ENCODE peak calls at places on chromosome 11, in six cellular contexts. Y is heart left ventricle, M is body of pancreas, N is right lobe of liver, J is K562, P is adrenal gland. V is an unnamed sample.

GRCh38 chr11:45848654-45849081 is 1.4 kb downstream of the CRY2 start:
- DNase-seq in P (no peak), J (no peak), Y (no peak), N (no peak), M (peak), V (no peak)

GRCh38 chr11:46615756-46616155 is 1.3 kb downstream of the HARBI1 start:
- DNase-seq in Y (no peak), P (no peak), J (no peak), N (no peak), M (no peak), V (no peak)

GRCh38 chr11:76919887-76920746 is 59.4 kb downstream of the ACER3 start:
- DNase-seq in M (peak), Y (peak), J (peak), N (peak), P (peak), V (peak)

GRCh38 chr11:121520243-121521144 is 67.7 kb upstream of the SORL1-AS1 start:
- DNase-seq in J (no peak), M (no peak), P (no peak), N (no peak), Y (no peak), V (no peak)

GRCh38 chr11:73361953-73362776 is 14.0 kb upstream of the RELT start:
- DNase-seq in M (no peak), J (peak), P (no peak), N (no peak), Y (no peak), V (no peak)

GRCh38 chr11:63608353-63609345 is 5.6 kb downstream of the PLAAT3 start:
- DNase-seq in Y (no peak), J (no peak), N (no peak), M (no peak), P (no peak), V (no peak)

GRCh38 chr11:7511405-7511804 is 2.4 kb upstream of the PPFIBP2 start:
- DNase-seq in Y (peak), J (no peak), M (peak), P (peak), N (peak), V (peak)

GRCh38 chr11:79412761-79413160 is 28.1 kb downstream of the TENM4 start:
- DNase-seq in Y (no peak), N (no peak), M (no peak), P (no peak), J (no peak), V (no peak)

GRCh38 chr11:17788084-17788483 is 53.5 kb downstream of the KCNC1 start:
- DNase-seq in M (no peak), P (no peak), Y (no peak), N (no peak), J (no peak), V (no peak)

GRCh38 chr11:12179521-12179920 is 69.1 kb downstream of the MICAL2 start:
- DNase-seq in M (peak), P (no peak), N (no peak), Y (no peak), J (no peak), V (no peak)

GRCh38 chr11:94909371-94909820 is 64.0 kb downstream of the CWC15 start:
- DNase-seq in Y (no peak), M (no peak), N (no peak), J (no peak), P (no peak), V (no peak)

GRCh38 chr11:104573431-104573830 is 324.8 kb downstream of the CASP12 start:
- DNase-seq in M (no peak), N (no peak), P (no peak), J (no peak), Y (no peak), V (no peak)

GRCh38 chr11:35953081-35953480 is 9.2 kb downstream of the LDLRAD3 start:
- DNase-seq in M (peak), J (no peak), Y (no peak), N (no peak), P (peak), V (no peak)

GRCh38 chr11:14886509-14886908 is 5.5 kb downstream of the CYP2R1 start:
- DNase-seq in J (no peak), Y (no peak), M (no peak), P (no peak), N (no peak), V (no peak)

GRCh38 chr11:104260456-104260855 is 96.5 kb upstream of the PDGFD start:
- DNase-seq in Y (no peak), M (no peak), J (no peak), N (no peak), P (no peak), V (no peak)

GRCh38 chr11:75768909-75769771 is 562 bp downstream of the DGAT2 start:
- DNase-seq in J (no peak), N (peak), P (peak), M (peak), Y (no peak), V (no peak)

GRCh38 chr11:102534261-102534872 is 3.8 kb upstream of the MMP7 start:
- DNase-seq in M (no peak), N (no peak), J (no peak), P (no peak), Y (no peak), V (no peak)

GRCh38 chr11:107102692-107103463 is 84.6 kb upstream of the GUCY1A2 start:
- DNase-seq in Y (no peak), P (peak), J (no peak), N (no peak), M (peak), V (no peak)

GRCh38 chr11:1502971-1503707 is 16.6 kb upstream of the MOB2 start:
- DNase-seq in P (no peak), M (no peak), Y (peak), N (peak), J (no peak), V (no peak)

GRCh38 chr11:49995559-49995958 is 13.2 kb upstream of the OR4C12 start:
- DNase-seq in Y (peak), J (peak), N (no peak), P (peak), M (peak), V (no peak)

GRCh38 chr11:102500829-102501228 is 29.7 kb downstream of the MMP7 start:
- DNase-seq in Y (no peak), P (no peak), M (no peak), N (no peak), J (no peak), V (no peak)

GRCh38 chr11:123143476-123143875 is 51.6 kb downstream of the CLMP start:
- DNase-seq in M (no peak), Y (no peak), N (no peak), J (no peak), P (no peak), V (no peak)

GRCh38 chr11:70912226-70912840 is 340.0 kb downstream of the SHANK2 start:
- DNase-seq in P (no peak), N (no peak), Y (no peak), M (no peak), J (no peak), V (no peak)

GRCh38 chr11:129286813-129287212 is 88.8 kb upstream of the BARX2 start:
- DNase-seq in M (no peak), Y (no peak), N (no peak), J (no peak), P (no peak), V (no peak)

GRCh38 chr11:116082256-116082655 is 578.0 kb upstream of the CADM1 start:
- DNase-seq in M (no peak), Y (no peak), N (no peak), P (no peak), J (no peak), V (no peak)

GRCh38 chr11:13261600-13262061 is 16.0 kb upstream of the BMAL1 start:
- DNase-seq in Y (no peak), N (no peak), J (no peak), M (no peak), P (peak), V (no peak)

GRCh38 chr11:7160814-7161489 is 72.2 kb downstream of the RBMXL2 start:
- DNase-seq in J (no peak), N (no peak), P (no peak), M (no peak), Y (no peak), V (no peak)

GRCh38 chr11:16154715-16155396 is 201.5 kb downstream of the SOX6 start:
- DNase-seq in J (no peak), N (no peak), Y (no peak), M (peak), P (no peak), V (no peak)

GRCh38 chr11:124429599-124429998 is 4.9 kb upstream of the OR8B4 start:
- DNase-seq in P (no peak), Y (no peak), J (no peak), N (no peak), M (no peak), V (no peak)

GRCh38 chr11:103542851-103543250 is 433.6 kb downstream of the DYNC2H1 start:
- DNase-seq in M (no peak), N (no peak), Y (no peak), J (no peak), P (no peak), V (no peak)

GRCh38 chr11:78841451-78842060 is 266.9 kb upstream of the NARS2 start:
- DNase-seq in N (no peak), M (no peak), J (no peak), Y (no peak), P (no peak), V (no peak)

GRCh38 chr11:73323464-73323863 is 15.4 kb downstream of the ARHGEF17 start:
- DNase-seq in J (peak), M (peak), P (peak), Y (peak), N (peak), V (peak)

GRCh38 chr11:64772318-64773018 is 5.9 kb downstream of the SF1 start:
- DNase-seq in P (no peak), N (no peak), M (no peak), Y (no peak), J (no peak), V (no peak)
- H3K4me3 ChIP-seq in P (no peak), N (no peak), M (no peak), Y (no peak), J (no peak), V (no peak)

DNA sequence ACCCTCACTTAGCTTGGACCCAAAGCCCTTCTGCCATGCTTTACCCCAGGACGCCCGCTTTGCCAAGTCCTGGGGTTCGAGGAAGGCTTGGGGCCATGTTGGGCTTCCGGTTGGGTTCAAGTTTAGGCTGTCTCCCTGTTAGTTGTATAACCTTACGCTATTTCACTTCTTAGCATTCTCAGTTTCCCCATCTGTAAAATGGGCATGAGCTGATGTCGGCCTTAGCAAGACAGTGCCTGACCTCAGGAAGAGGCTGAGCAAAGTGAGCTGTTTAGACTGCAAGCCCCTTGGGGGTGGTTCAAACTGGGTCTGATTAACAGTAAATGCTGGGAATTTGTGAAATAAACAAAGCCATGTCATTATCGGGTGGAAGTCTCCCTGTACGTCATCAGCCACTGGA is 3.2 kb upstream of the FGF4 start:
- DNase-seq in M (no peak), N (no peak), J (no peak), P (no peak), Y (no peak), V (no peak)
- TF ChIP-seq POLR2A in M (no peak), N (no peak), J (no peak), P (no peak), Y (no peak), V (no peak)

GRCh38 chr11:37109205-37109585 is 511.2 kb upstream of the RAG2 start:
- DNase-seq in N (no peak), P (no peak), M (no peak), Y (no peak), J (no peak), V (no peak)

GRCh38 chr11:37110383-37110782 is 512.3 kb upstream of the RAG2 start:
- DNase-seq in Y (no peak), M (no peak), P (no peak), N (no peak), J (no peak), V (no peak)

GRCh38 chr11:37107415-37107814 is 509.4 kb upstream of the RAG2 start:
- DNase-seq in N (no peak), P (no peak), M (no peak), J (no peak), Y (no peak), V (no peak)

GRCh38 chr11:37105456-37105855 is 507.4 kb upstream of the RAG2 start:
- DNase-seq in P (no peak), Y (no peak), J (no peak), N (no peak), M (no peak), V (no peak)

DNA sequence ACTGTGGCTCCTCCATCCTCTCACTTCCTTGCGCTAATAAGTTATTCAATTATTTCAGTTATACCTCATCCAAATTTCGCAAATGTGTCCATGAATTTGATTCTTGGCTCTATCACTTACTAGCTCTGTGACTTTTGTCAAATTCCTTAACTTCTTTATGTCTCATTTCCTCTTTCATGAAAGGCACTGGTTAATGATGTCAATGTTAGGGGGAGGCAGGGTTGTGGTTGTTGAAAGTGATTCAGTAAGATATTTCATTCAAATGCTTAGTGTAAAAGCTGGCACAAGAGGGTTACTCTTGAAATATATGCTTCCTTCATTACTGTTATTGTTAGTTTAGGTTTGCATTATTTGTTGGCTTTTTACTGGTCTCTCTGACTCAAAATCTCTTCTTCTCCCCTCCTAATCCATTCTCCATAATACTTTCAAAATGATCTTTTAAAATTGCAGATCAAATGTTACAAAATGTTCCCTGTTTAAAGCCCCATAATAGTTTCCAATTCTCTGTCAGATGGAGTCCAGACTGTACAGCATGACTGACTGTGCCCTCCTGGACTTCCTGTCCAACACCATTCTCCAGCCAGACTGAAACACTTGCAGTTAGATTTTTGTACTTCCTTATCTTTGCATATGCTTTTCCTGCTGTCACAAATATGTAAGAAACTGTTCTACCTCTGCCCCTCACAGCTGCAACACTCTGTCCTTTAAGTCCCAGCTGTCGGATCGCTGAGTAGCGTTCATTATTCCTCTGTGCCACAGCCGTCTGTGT is 510.6 kb upstream of the RAG2 start:
- DNase-seq in N (no peak), M (no peak), P (no peak), J (no peak), Y (no peak), V (no peak)
- H3K4me3 ChIP-seq in N (no peak), M (no peak), P (no peak), J (no peak), Y (no peak), V (no peak)

DNA sequence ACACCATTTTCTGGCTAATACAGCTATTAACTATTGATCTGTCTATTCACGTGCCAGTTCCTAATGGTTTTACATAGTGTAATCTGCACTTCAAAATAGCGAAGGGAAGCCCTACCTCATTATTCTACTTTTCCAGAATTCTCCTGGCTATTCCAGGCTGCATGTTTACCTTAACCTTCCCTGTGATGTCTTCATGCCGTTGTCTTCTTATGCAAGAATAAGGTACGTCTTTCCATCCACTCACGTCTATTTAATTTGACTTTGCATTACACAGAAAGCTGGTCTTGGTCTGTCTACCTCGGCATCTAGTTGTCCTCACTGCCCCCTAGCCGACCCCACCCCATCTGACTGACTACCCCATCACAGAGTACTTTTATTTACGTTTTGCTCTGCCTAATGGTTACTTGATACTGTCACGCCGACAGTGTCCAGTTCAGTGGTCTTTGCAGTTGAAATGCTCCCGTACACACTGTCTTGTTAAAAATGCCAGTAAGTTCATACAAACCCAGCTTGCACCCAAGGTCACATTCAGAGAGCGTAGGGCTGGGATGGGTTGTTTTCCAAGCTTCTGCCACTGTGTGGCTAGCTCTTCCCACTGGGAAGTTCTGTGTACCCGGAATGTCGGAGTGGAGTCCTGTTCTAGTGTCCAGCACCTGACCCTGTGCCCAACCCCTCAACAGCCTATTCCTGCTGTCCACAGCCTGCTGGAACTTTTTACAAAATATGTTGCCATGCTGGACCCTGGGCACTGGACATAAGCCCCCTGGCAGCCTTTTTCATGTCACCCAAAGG is 15.0 kb downstream of the NEAT1 start:
- DNase-seq in J (no peak), P (peak), N (peak), M (no peak), Y (peak), V (no peak)
- TF ChIP-seq POLR2A in J (peak), P (peak), N (peak), M (peak), Y (peak), V (no peak)

GRCh38 chr11:496834-497564 is 10.0 kb downstream of the RNH1 start:
- DNase-seq in P (peak), Y (no peak), J (no peak), M (no peak), N (no peak), V (no peak)
- H3K4me3 ChIP-seq in P (no peak), Y (no peak), J (no peak), M (no peak), N (no peak), V (no peak)

GRCh38 chr11:8810331-8811301 is 100.4 kb upstream of the AKIP1 start:
- DNase-seq in Y (peak), M (peak), J (peak), N (peak), P (peak), V (peak)
- TF ChIP-seq POLR2A in Y (peak), M (peak), J (no peak), N (no peak), P (peak), V (peak)

DNA sequence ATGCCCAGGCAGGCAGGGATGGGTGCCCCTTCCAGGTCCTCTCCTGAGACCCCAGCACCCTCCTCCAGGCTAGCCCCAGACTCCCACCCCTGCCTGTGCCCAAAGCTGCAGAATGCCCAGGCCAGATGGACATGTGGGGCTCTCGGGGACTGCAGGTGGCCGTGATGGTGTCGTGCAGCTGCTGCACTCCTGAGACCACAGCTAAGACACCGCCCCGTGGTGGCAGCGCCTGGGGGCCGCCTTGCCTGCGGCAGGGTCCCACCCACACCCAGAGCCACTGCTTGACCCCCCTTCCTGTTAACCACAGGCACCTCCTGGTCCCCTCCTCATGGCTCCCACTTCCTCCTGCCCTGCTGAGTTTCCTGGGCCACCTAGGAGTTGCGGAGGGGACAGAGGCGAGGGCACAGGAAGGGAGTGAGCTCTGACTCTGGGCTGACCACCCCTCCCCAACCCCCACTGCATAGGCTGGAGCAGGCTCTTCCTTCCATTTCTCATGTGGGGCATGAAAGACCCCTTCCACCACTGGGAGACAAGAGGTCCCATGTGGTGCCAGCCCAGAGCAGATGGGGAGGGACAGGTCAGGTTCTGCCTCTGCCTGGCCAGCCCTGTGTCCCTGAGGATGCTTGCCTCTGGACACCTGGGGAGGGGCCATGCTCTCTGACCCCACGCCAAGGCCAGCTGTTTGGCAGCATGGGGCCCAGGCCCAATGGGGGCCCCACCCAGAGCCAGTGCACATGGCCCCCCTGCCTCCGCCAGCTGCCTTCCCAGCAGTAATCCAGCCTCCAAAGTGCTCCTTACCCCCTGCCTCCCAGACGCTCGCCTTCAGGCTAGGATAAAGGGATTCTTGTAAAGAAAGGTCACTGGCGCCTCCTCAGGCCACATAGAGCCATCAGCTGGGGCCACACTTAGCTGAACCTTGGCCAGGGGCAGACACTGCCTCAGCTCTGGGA is 29.3 kb downstream of the OSBPL5 start:
- DNase-seq in M (peak), P (no peak), J (no peak), N (peak), Y (no peak), V (no peak)
- H3K4me3 ChIP-seq in M (no peak), P (no peak), J (no peak), N (no peak), Y (no peak), V (no peak)

GRCh38 chr11:62601114-62601363 is 626 bp downstream of the MTA2 start:
- DNase-seq in N (peak), J (no peak), M (peak), P (no peak), Y (peak), V (peak)
- TF ChIP-seq POLR2A in N (no peak), J (no peak), M (no peak), P (no peak), Y (no peak), V (no peak)

V was measured in Peyer's patch.